ENCODE peak calls at places on chromosomes 13 and 19, in nine cellular contexts. C, I, X, J, G, W, V, A and T are unnamed samples. For H3K27me3, the result is how much of the 10 kb centered on the place peaks cover.

GRCh38 chr19:31100945-31101344 is 248.3 kb downstream of the TSHZ3 start:
- DNase-seq in C (no peak), I (no peak), X (no peak), J (no peak), G (no peak), W (no peak), V (no peak), A (no peak), T (no peak)

GRCh38 chr19:45954132-45954531 is 19.5 kb downstream of the NOVA2 start:
- DNase-seq in C (no peak), I (no peak), X (no peak), J (no peak), G (no peak), W (no peak), V (no peak), A (no peak), T (no peak)

GRCh38 chr19:33235269-33235995 is 9.8 kb upstream of the SLC7A10 start:
- DNase-seq in C (peak), I (peak), X (peak), J (peak), G (peak), W (peak), V (peak), A (peak), T (no peak)

GRCh38 chr13:74550039-74550438 is 415.8 kb upstream of the KLF12 start:
- DNase-seq in C (no peak), I (no peak), X (no peak), J (no peak), G (no peak), W (no peak), V (no peak), A (no peak), T (no peak)

GRCh38 chr13:31208554-31209122 is 8.9 kb downstream of the B3GLCT start:
- DNase-seq in C (no peak), I (no peak), X (no peak), J (no peak), G (no peak), W (no peak), V (no peak), A (peak), T (no peak)

GRCh38 chr13:73440296-73440895 is 381.6 kb downstream of the KLF5 start:
- DNase-seq in C (no peak), I (no peak), X (no peak), J (no peak), G (no peak), W (no peak), V (no peak), A (no peak), T (no peak)

GRCh38 chr19:51546650-51547396 is 15.4 kb upstream of the SIGLEC6 start:
- DNase-seq in C (no peak), I (no peak), X (no peak), J (no peak), G (no peak), W (no peak), V (no peak), A (no peak), T (no peak)

GRCh38 chr13:35771898-35772297 is 295.4 kb upstream of the MAB21L1 start:
- DNase-seq in C (no peak), I (no peak), X (no peak), J (no peak), G (no peak), W (no peak), V (no peak), A (no peak), T (no peak)

GRCh38 chr19:17183271-17183757 is 31.8 kb upstream of the USE1 start:
- DNase-seq in C (no peak), I (no peak), X (no peak), J (no peak), G (peak), W (no peak), V (no peak), A (no peak), T (no peak)

GRCh38 chr13:37201081-37201480 is 95.6 kb upstream of the CSNK1A1L start:
- DNase-seq in C (no peak), I (no peak), X (no peak), J (no peak), G (no peak), W (no peak), V (no peak), A (no peak), T (no peak)

GRCh38 chr19:55563261-55563690 is 17.4 kb downstream of the ZNF579 start:
- DNase-seq in C (no peak), I (peak), X (peak), J (no peak), G (no peak), W (no peak), V (no peak), A (peak), T (no peak)

GRCh38 chr13:100540621-100541020 is 48.0 kb downstream of the GGACT start:
- DNase-seq in C (no peak), I (no peak), X (no peak), J (no peak), G (no peak), W (no peak), V (no peak), A (no peak), T (peak)

GRCh38 chr19:54030895-54031586 is 32.7 kb downstream of the VSTM1 start:
- DNase-seq in C (no peak), I (no peak), X (no peak), J (no peak), G (no peak), W (no peak), V (no peak), A (no peak), T (no peak)

GRCh38 chr19:20367811-20368294 is 197.7 kb downstream of the ZNF737 start:
- DNase-seq in C (no peak), I (peak), X (no peak), J (no peak), G (no peak), W (peak), V (no peak), A (peak), T (no peak)

GRCh38 chr19:56637976-56638555 is 4.9 kb upstream of the SMIM17 start:
- DNase-seq in C (peak), I (peak), X (peak), J (no peak), G (no peak), W (peak), V (peak), A (peak), T (no peak)

GRCh38 chr13:44974056-44974798 is 15.0 kb downstream of the NUFIP1 start:
- DNase-seq in C (no peak), I (peak), X (peak), J (no peak), G (no peak), W (peak), V (no peak), A (peak), T (no peak)

GRCh38 chr19:11452814-11453335 is 17.4 kb downstream of the PRKCSH start:
- DNase-seq in C (no peak), I (no peak), X (no peak), J (no peak), G (no peak), W (no peak), V (no peak), A (no peak), T (no peak)

GRCh38 chr13:93794197-93794885 is 567.7 kb downstream of the GPC6 start:
- DNase-seq in C (no peak), I (no peak), X (no peak), J (no peak), G (no peak), W (no peak), V (no peak), A (no peak), T (no peak)

GRCh38 chr19:2841858-2842574 is 741 bp downstream of the ZNF555 start:
- DNase-seq in C (no peak), I (no peak), X (no peak), J (no peak), G (peak), W (no peak), V (no peak), A (no peak), T (no peak)

GRCh38 chr13:21389124-21389523 is 70.0 kb downstream of the ZDHHC20 start:
- DNase-seq in C (no peak), I (no peak), X (no peak), J (no peak), G (no peak), W (no peak), V (no peak), A (no peak), T (no peak)

GRCh38 chr13:61685683-61686013 is 270.0 kb upstream of the PCDH20 start:
- DNase-seq in C (no peak), I (no peak), X (no peak), J (no peak), G (no peak), W (no peak), V (no peak), A (peak), T (no peak)

GRCh38 chr19:31461814-31462539 is 112.7 kb upstream of the TSHZ3 start:
- DNase-seq in C (no peak), I (no peak), X (no peak), J (no peak), G (no peak), W (no peak), V (no peak), A (no peak), T (no peak)

GRCh38 chr19:47280183-47280797 is 5.6 kb downstream of the INAFM1 start:
- DNase-seq in C (no peak), I (peak), X (no peak), J (no peak), G (peak), W (peak), V (no peak), A (peak), T (no peak)

GRCh38 chr13:20129076-20129475 is 31.8 kb downstream of the GJA3 start:
- DNase-seq in C (no peak), I (no peak), X (no peak), J (peak), G (no peak), W (no peak), V (no peak), A (no peak), T (no peak)

GRCh38 chr19:57210381-57210780 is 19.1 kb downstream of the ZNF264 start:
- DNase-seq in C (no peak), I (no peak), X (no peak), J (no peak), G (no peak), W (no peak), V (no peak), A (no peak), T (no peak)

GRCh38 chr19:19997656-19998268 is 41.5 kb downstream of the ZNF682 start:
- DNase-seq in C (no peak), I (peak), X (peak), J (no peak), G (no peak), W (peak), V (no peak), A (peak), T (no peak)

GRCh38 chr13:75771818-75772217 is 135.7 kb downstream of the LMO7 start:
- DNase-seq in C (no peak), I (no peak), X (no peak), J (no peak), G (no peak), W (no peak), V (no peak), A (no peak), T (no peak)

GRCh38 chr19:33734913-33735312 is 61.8 kb upstream of the KCTD15 start:
- DNase-seq in C (no peak), I (no peak), X (peak), J (no peak), G (no peak), W (peak), V (peak), A (no peak), T (no peak)

GRCh38 chr13:71695662-71696061 is 171.3 kb downstream of the DACH1 start:
- DNase-seq in C (no peak), I (no peak), X (no peak), J (no peak), G (no peak), W (no peak), V (no peak), A (no peak), T (no peak)

GRCh38 chr13:107347641-107348369 is 779.9 kb upstream of the ARGLU1 start:
- DNase-seq in C (no peak), I (no peak), X (no peak), J (no peak), G (no peak), W (no peak), V (no peak), A (no peak), T (no peak)

GRCh38 chr13:77386880-77387606 is 60.1 kb upstream of the MYCBP2 start:
- DNase-seq in C (no peak), I (no peak), X (no peak), J (no peak), G (no peak), W (no peak), V (no peak), A (no peak), T (peak)

GRCh38 chr13:73057284-73058025 is 1.4 kb upstream of the KLF5 start:
- DNase-seq in C (no peak), I (no peak), X (no peak), J (no peak), G (no peak), W (no peak), V (no peak), A (no peak), T (no peak)

GRCh38 chr19:9914001-9914314 is 22.4 kb downstream of the OLFM2 start:
- DNase-seq in C (no peak), I (no peak), X (no peak), J (no peak), G (peak), W (no peak), V (no peak), A (no peak), T (no peak)

GRCh38 chr19:55687281-55688172 is 12.5 kb downstream of the EPN1 start:
- DNase-seq in C (peak), I (no peak), X (peak), J (no peak), G (peak), W (no peak), V (no peak), A (no peak), T (no peak)

GRCh38 chr13:27925220-27925991 is 5.6 kb downstream of the PDX1 start:
- DNase-seq in C (no peak), I (no peak), X (no peak), J (no peak), G (no peak), W (no peak), V (no peak), A (no peak), T (no peak)
- H3K27me3 ChIP-seq in C (under half), I (half or more), X (half or more), J (half or more), G (under half), W (half or more), V (under half), A (under half), T (under half)

GRCh38 chr19:35000338-35000646 is 169 bp downstream of the GRAMD1A start:
- DNase-seq in C (no peak), I (no peak), X (no peak), J (no peak), G (no peak), W (no peak), V (no peak), A (no peak), T (no peak)

GRCh38 chr19:35002037-35002535 is 2.0 kb downstream of the GRAMD1A start:
- DNase-seq in C (no peak), I (no peak), X (no peak), J (no peak), G (peak), W (no peak), V (no peak), A (no peak), T (no peak)

GRCh38 chr19:34998777-34999497 is 1.2 kb upstream of the GRAMD1A start:
- DNase-seq in C (peak), I (no peak), X (no peak), J (no peak), G (peak), W (no peak), V (peak), A (no peak), T (no peak)

GRCh38 chr19:35000647-35001501 is 751 bp downstream of the GRAMD1A start:
- DNase-seq in C (peak), I (no peak), X (peak), J (no peak), G (peak), W (peak), V (no peak), A (no peak), T (no peak)

DNA sequence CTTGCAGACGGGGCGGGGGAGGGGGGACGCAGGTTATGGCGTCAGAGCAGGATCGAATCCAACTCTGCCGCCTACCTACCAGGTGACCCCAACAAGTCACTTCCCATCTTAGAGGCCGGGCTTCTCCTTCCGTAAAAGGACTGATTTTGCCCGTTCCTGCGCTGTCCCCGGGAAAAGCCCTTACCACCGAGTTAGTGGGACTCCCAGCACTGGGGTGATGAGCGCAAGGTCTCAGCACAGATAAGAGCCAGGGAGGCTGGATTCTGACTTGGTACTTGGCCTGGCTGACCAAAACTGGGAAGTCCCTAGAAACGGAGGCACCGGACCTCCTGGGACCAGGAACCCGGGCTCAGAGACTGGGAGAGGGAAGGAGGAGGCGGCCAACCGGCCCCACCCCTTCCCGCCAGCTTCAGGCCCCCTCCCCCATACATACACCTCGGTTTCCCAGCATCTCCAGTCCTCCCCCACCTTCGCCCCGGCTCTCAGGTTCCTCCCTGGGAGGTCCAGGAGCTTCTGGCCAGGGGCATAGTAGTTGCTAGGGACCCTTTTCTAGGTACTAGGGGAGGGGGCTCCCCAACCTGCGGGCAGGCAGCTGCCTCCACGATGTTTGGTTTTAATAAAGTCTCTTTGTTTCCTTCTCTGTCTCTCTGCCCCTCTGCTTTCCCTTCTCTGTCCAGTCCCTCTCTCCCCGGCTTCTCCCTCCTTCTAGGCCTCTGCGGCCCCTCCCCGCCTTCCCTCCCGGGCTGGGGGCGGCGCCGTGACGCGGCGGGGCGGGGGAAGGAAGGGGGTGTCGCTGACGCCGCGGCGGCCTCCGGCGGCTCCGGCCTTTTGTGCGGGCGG is at the start of gene GRAMD1A:
- DNase-seq in C (peak), I (peak), X (peak), J (peak), G (peak), W (peak), V (peak), A (peak), T (no peak)
- TF ChIP-seq POLR2A in C (peak), I (peak), X (peak), J (peak), G (no peak), W (peak), V (peak), A (peak), T (peak)

DNA sequence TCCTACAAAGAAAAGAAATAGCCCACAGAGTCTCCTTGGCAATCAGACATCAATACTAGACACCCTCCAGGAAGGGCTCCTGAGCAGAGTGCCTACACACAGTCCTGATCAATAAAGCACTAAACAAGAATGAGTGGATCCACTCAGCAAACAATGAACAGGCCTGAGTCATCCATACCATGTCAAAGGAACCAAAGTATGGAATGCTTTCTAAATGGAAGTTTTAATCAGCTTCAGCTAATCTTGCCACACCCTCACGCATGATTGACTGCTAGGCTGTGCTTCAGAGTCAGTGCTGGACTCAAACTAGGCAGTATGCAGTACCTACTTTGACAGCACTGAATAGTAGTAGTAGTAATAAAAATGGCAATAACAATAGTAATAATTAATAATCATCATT is 392.7 kb upstream of the HTR2A start:
- DNase-seq in C (no peak), I (no peak), X (no peak), J (no peak), G (no peak), W (no peak), V (no peak), A (no peak), T (no peak)
- H3K4me3 ChIP-seq in C (no peak), I (no peak), X (no peak), J (no peak), G (no peak), W (no peak), V (no peak), A (no peak), T (no peak)

GRCh38 chr19:29579308-29579910 is 26.7 kb upstream of the POP4 start:
- DNase-seq in C (no peak), I (no peak), X (no peak), J (peak), G (no peak), W (no peak), V (no peak), A (no peak), T (peak)

GRCh38 chr19:29576761-29577661 is 29.1 kb upstream of the POP4 start:
- DNase-seq in C (no peak), I (no peak), X (no peak), J (peak), G (no peak), W (no peak), V (no peak), A (no peak), T (peak)

GRCh38 chr19:29577662-29577963 is 28.5 kb upstream of the POP4 start:
- DNase-seq in C (no peak), I (no peak), X (no peak), J (peak), G (no peak), W (no peak), V (no peak), A (no peak), T (no peak)

GRCh38 chr19:29576043-29576442 is 30.0 kb upstream of the POP4 start:
- DNase-seq in C (no peak), I (no peak), X (no peak), J (peak), G (no peak), W (no peak), V (no peak), A (no peak), T (no peak)

GRCh38 chr19:29578349-29578748 is 27.7 kb upstream of the POP4 start:
- DNase-seq in C (no peak), I (no peak), X (no peak), J (peak), G (no peak), W (no peak), V (no peak), A (no peak), T (no peak)
- H3K27me3 ChIP-seq in C (under half), I (half or more), X (under half), J (half or more), G (under half), W (under half), V (under half), A (under half), T (under half)

DNA sequence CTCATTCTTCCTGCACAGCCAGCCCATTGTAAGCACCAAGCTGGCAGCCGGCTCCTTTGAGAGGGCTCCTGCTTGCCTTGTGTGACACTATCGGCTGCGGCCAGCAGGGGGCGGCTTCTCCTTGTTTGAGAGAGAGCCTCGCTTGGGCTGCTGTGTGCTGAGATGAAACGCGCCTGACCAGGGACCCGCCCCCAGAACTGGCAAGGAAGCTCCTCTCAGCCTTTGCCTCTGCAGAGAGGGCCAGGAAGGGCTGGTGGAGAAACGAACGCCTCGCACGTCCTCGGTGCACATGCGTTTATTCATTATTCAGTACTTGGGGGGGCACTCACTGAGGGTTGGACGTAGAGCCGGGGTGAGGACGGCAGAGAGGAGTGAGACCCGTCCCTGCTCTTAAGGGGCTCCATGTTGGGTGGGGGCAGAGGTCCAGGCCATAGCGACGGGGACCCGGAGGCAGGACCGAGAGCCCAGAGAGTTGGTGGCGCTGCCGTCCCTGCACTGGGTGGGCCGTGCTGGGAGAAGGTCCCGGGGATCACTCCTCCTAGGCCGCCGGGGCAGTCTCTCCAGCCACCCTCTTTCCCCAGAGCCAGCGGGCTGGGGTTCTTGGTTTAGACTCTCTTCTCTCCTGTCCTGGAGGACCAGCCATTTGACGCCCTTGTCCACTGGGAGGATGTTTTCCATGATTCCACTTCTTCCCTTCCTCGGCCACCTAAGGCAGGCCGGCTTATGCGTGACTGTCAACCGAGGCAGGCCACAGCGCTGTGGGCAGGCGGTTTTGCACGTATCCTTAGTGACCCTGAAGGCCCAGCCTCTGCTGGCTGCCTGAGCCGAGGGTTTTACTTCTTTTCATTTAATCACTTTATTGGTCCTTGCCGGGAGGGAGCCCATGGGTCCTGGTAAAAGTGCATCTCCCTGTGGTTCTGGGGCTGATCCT is 174.5 kb downstream of the KATNAL1 start:
- DNase-seq in C (peak), I (peak), X (peak), J (peak), G (peak), W (peak), V (peak), A (peak), T (no peak)
- TF ChIP-seq POLR2A in C (no peak), I (no peak), X (no peak), J (no peak), G (no peak), W (no peak), V (no peak), A (no peak), T (no peak)